ENCODE peak calls at places on chromosomes 7 and 10, in eight cellular contexts. P, R, D, M, N, W, A and T are unnamed samples.

GRCh38 chr7:88500146-88500545 is 193.5 kb upstream of the STEAP4 start:
- DNase-seq in P (no peak), R (no peak), D (peak; percentile 10), M (no peak), N (no peak), W (no peak), A (no peak), T (no peak)

GRCh38 chr10:62779487-62780248 is 24.9 kb upstream of the ADO start:
- DNase-seq in P (no peak), R (peak; percentile 86), D (peak; percentile 47), M (no peak), N (peak; percentile 30), W (no peak), A (peak; percentile 81), T (peak; percentile 94)

GRCh38 chr7:122268101-122268500 is 36.4 kb downstream of the FEZF1 start:
- DNase-seq in P (no peak), R (no peak), D (no peak), M (no peak), N (no peak), W (no peak), A (no peak), T (no peak)

GRCh38 chr10:113897693-113898618 is 43.5 kb downstream of the NHLRC2 start:
- DNase-seq in P (no peak), R (no peak), D (no peak), M (no peak), N (no peak), W (no peak), A (no peak), T (no peak)

GRCh38 chr7:22486597-22486996 is 13.4 kb downstream of the STEAP1B start:
- DNase-seq in P (no peak), R (no peak), D (peak; percentile 33), M (no peak), N (no peak), W (no peak), A (no peak), T (no peak)

GRCh38 chr10:43114743-43115611 is 23.3 kb upstream of the CSGALNACT2 start:
- DNase-seq in P (no peak), R (no peak), D (peak; percentile 32), M (peak; percentile 54), N (no peak), W (no peak), A (peak; percentile 68), T (no peak)

GRCh38 chr7:156230576-156230975 is 410.0 kb upstream of the RNF32 start:
- DNase-seq in P (no peak), R (no peak), D (no peak), M (no peak), N (no peak), W (no peak), A (no peak), T (no peak)

GRCh38 chr7:101486764-101487458 is 124.2 kb downstream of the COL26A1 start:
- DNase-seq in P (no peak), R (no peak), D (peak; percentile 33), M (no peak), N (no peak), W (no peak), A (no peak), T (no peak)

GRCh38 chr7:30029696-30030095 is 1.5 kb downstream of the PLEKHA8 start:
- DNase-seq in P (peak; percentile 23), R (peak; percentile 62), D (no peak), M (no peak), N (no peak), W (no peak), A (no peak), T (peak; percentile 21)

GRCh38 chr7:123673752-123674398 is 18.2 kb downstream of the LMOD2 start:
- DNase-seq in P (no peak), R (no peak), D (no peak), M (no peak), N (no peak), W (no peak), A (no peak), T (no peak)

GRCh38 chr10:42544945-42545344 is 93.4 kb downstream of the ZNF33B start:
- DNase-seq in P (no peak), R (no peak), D (no peak), M (no peak), N (no peak), W (no peak), A (no peak), T (no peak)

GRCh38 chr10:73251683-73252444 is 580 bp downstream of the MRPS16 start:
- DNase-seq in P (peak; percentile 21), R (peak; percentile 19), D (peak; percentile 26), M (no peak), N (no peak), W (no peak), A (peak; percentile 80), T (peak; percentile 19)

GRCh38 chr7:83546586-83546985 is 102.4 kb downstream of the SEMA3E start:
- DNase-seq in P (no peak), R (no peak), D (peak; percentile 61), M (no peak), N (peak; percentile 42), W (no peak), A (no peak), T (no peak)

GRCh38 chr10:97450828-97451227 is 4.9 kb downstream of the ZDHHC16 start:
- DNase-seq in P (no peak), R (no peak), D (no peak), M (no peak), N (peak; percentile 32), W (no peak), A (no peak), T (no peak)

GRCh38 chr7:121960678-121961461 is 87.9 kb downstream of the PTPRZ1 start:
- DNase-seq in P (peak; percentile 50), R (no peak), D (peak; percentile 69), M (no peak), N (peak; percentile 70), W (peak; percentile 26), A (no peak), T (no peak)

GRCh38 chr7:6271694-6272371 is 591 bp downstream of the CYTH3 start:
- DNase-seq in P (no peak), R (peak; percentile 36), D (peak; percentile 35), M (no peak), N (no peak), W (no peak), A (peak; percentile 88), T (peak; percentile 20)

GRCh38 chr7:142855401-142855743 is 496 bp downstream of the EPHB6 start:
- DNase-seq in P (peak; percentile 48), R (no peak), D (peak; percentile 23), M (no peak), N (no peak), W (no peak), A (no peak), T (no peak)

GRCh38 chr7:129830949-129831348 is 121.8 kb downstream of the UBE2H start:
- DNase-seq in P (no peak), R (no peak), D (no peak), M (no peak), N (no peak), W (no peak), A (no peak), T (no peak)

GRCh38 chr10:42691361-42692120 is 53.2 kb upstream of the ZNF33B start:
- DNase-seq in P (no peak), R (no peak), D (no peak), M (no peak), N (no peak), W (no peak), A (no peak), T (no peak)

GRCh38 chr7:133824123-133824522 is 303.0 kb upstream of the LRGUK start:
- DNase-seq in P (no peak), R (no peak), D (no peak), M (no peak), N (no peak), W (no peak), A (no peak), T (no peak)

GRCh38 chr7:2198760-2199159 is 34.0 kb downstream of the MAD1L1 start:
- DNase-seq in P (no peak), R (no peak), D (no peak), M (peak; percentile 60), N (no peak), W (no peak), A (peak; percentile 52), T (no peak)

GRCh38 chr7:106070201-106070551 is 41.9 kb downstream of the SYPL1 start:
- DNase-seq in P (no peak), R (no peak), D (no peak), M (peak; percentile 66), N (no peak), W (no peak), A (no peak), T (no peak)

GRCh38 chr10:120953897-120954296 is 102.7 kb downstream of the WDR11 start:
- DNase-seq in P (no peak), R (no peak), D (no peak), M (no peak), N (no peak), W (no peak), A (no peak), T (no peak)

GRCh38 chr10:55631071-55631654 is 729.9 kb downstream of the ZWINT start:
- DNase-seq in P (peak; percentile 93), R (no peak), D (peak; percentile 1), M (peak; percentile 80), N (peak; percentile 21), W (no peak), A (peak; percentile 80), T (no peak)
- TF ChIP-seq CTCF in P (peak; percentile 79), R (no peak), D (peak; percentile 27), M (peak; percentile 61), N (peak; percentile 20), W (peak; percentile 18), A (peak; percentile 70), T (no peak)

GRCh38 chr10:115094605-115095004 is 1.4 kb downstream of the ATRNL1 start:
- DNase-seq in P (no peak), R (no peak), D (no peak), M (no peak), N (no peak), W (no peak), A (no peak), T (no peak)
- H3K4me3 ChIP-seq in P (peak overlapping the region; percentile 90), R (no peak overlapping the region), D (peak overlapping the region; percentile 40), M (no peak overlapping the region), N (no peak overlapping the region), W (no peak overlapping the region), A (no peak overlapping the region), T (no peak overlapping the region)

DNA sequence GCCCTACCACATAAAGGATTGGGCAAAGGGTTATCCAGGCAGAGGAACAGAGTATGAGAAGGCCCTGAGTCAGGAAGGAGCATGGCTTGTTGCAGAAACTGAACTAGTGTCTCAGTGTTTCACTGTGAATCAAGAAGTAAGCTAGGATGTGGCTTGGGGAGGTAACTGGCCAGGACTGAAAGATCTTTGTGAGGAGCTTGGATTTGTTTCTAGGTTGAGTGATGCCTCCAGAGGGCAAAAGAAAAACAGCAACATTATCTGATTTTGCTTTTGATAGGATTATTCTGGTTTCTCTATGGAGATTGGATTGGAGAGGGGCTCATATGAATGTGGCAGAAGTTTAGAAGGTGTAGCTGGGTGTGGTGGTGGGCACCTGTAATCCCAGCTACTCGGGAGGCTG is 137.9 kb upstream of the HDAC9 start:
- DNase-seq in P (peak; percentile 12), R (peak; percentile 46), D (peak; percentile 21), M (no peak), N (no peak), W (no peak), A (no peak), T (peak; percentile 35)
- TF ChIP-seq CTCF in P (peak; percentile 37), R (peak; percentile 69), D (peak; percentile 18), M (peak; percentile 10), N (peak; percentile 23), W (peak; percentile 20), A (no peak), T (peak; percentile 23)

DNA sequence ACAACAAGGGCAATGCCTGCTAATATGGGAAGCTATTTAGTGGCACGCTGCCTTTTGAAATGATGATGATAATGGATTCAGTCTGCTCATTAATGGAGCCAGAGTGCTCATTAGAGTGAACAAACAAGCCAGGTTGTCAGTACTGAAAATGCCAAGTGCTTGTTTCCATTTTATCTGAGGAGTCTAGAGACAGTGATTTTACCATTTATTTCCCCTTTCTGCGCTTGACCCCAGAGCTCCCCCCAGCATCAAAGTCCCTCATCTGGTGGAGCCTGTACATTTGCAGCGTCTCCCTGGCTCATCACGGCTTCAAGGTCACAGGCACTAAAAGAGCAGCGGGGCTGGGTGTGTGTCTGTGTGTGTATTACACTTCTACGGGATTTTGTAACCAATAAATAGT is 553.9 kb downstream of the TFEC start:
- DNase-seq in P (peak; percentile 50), R (no peak), D (peak; percentile 47), M (no peak), N (no peak), W (no peak), A (peak; percentile 45), T (no peak)
- H3K4me3 ChIP-seq in P (peak overlapping the region; percentile 49), R (no peak overlapping the region), D (peak overlapping the region; percentile 56), M (peak overlapping the region; percentile 29), N (peak overlapping the region; percentile 50), W (peak overlapping the region; percentile 53), A (peak overlapping the region; percentile 32), T (peak overlapping the region; percentile 35)